ENCODE peak calls at places on chromosomes 12 and 14, in four cellular contexts. X is hepatocyte, H is psoas muscle, R is left ventricle myocardium inferior. A is an unnamed sample.

GRCh38 chr14:75906680-75907280 is 75.0 kb downstream of the TGFB3 start:
- DNase-seq in X (peak; percentile 83), H (peak; percentile 35), R (no peak), A (peak; percentile 26)

GRCh38 chr12:116525418-116526001 is 33.7 kb upstream of the MAP1LC3B2 start:
- DNase-seq in X (peak; percentile 57), H (peak; percentile 74), R (peak; percentile 48), A (peak; percentile 52)

GRCh38 chr12:104680070-104680469 is 223.3 kb downstream of the CHST11 start:
- DNase-seq in X (no peak), H (no peak), R (no peak), A (no peak)

GRCh38 chr14:104826197-104826857 is 25.4 kb downstream of the ZBTB42 start:
- DNase-seq in X (peak; percentile 94), H (peak; percentile 91), R (peak; percentile 91), A (peak; percentile 47)

GRCh38 chr12:64634508-64635092 is 24.3 kb downstream of the RASSF3 start:
- DNase-seq in X (no peak), H (no peak), R (no peak), A (no peak)

GRCh38 chr14:55130194-55130550 is 1.1 kb downstream of the LGALS3 start:
- DNase-seq in X (no peak), H (no peak), R (no peak), A (no peak)

GRCh38 chr12:59973515-59973914 is 377.7 kb downstream of the SLC16A7 start:
- DNase-seq in X (no peak), H (no peak), R (no peak), A (no peak)

GRCh38 chr14:22850944-22851790 is 14.8 kb downstream of the MMP14 start:
- DNase-seq in X (peak; percentile 72), H (peak; percentile 88), R (peak; percentile 91), A (peak; percentile 86)

GRCh38 chr12:102167821-102168605 is 29.6 kb downstream of the PMCH start:
- DNase-seq in X (no peak), H (no peak), R (no peak), A (no peak)

GRCh38 chr14:100955201-100955600 is 51.7 kb upstream of the RTL1 start:
- DNase-seq in X (no peak), H (no peak), R (no peak), A (no peak)

GRCh38 chr14:86203843-86204242 is 673.9 kb downstream of the FLRT2 start:
- DNase-seq in X (no peak), H (no peak), R (no peak), A (no peak)

GRCh38 chr12:79302171-79302841 is 388.5 kb downstream of the PAWR start:
- DNase-seq in X (no peak), H (no peak), R (no peak), A (no peak)

GRCh38 chr14:23347406-23348296 is 5.0 kb downstream of the SLC22A17 start:
- DNase-seq in X (no peak), H (no peak), R (no peak), A (no peak)

GRCh38 chr12:109927622-109928021 is 27.5 kb downstream of the TCHP start:
- DNase-seq in X (peak; percentile 53), H (peak; percentile 37), R (no peak), A (no peak)

GRCh38 chr12:84507914-84508313 is 404.7 kb downstream of the SLC6A15 start:
- DNase-seq in X (no peak), H (no peak), R (peak; percentile 28), A (no peak)

GRCh38 chr12:1916396-1917171 is 1.9 kb downstream of the CACNA2D4 start:
- DNase-seq in X (peak; percentile 46), H (no peak), R (peak; percentile 80), A (no peak)

GRCh38 chr12:44876554-44877275 is 600 bp upstream of the NELL2 start:
- DNase-seq in X (peak; percentile 70), H (peak; percentile 15), R (no peak), A (no peak)

GRCh38 chr12:132148368-132149045 is 4.2 kb downstream of the NOC4L start:
- DNase-seq in X (no peak), H (peak; percentile 16), R (peak; percentile 8), A (no peak)

GRCh38 chr12:71125515-71125914 is 32.3 kb downstream of the TSPAN8 start:
- DNase-seq in X (no peak), H (no peak), R (no peak), A (no peak)

GRCh38 chr14:103118019-103118662 is 5.1 kb upstream of the TNFAIP2 start:
- DNase-seq in X (no peak), H (peak; percentile 84), R (peak; percentile 87), A (peak; percentile 28)

GRCh38 chr12:52145228-52145940 is 46.4 kb downstream of the KRT80 start:
- DNase-seq in X (no peak), H (no peak), R (no peak), A (no peak)

GRCh38 chr12:11499802-11500201 is 104.4 kb upstream of the PRB2 start:
- DNase-seq in X (no peak), H (no peak), R (no peak), A (no peak)

GRCh38 chr14:69612759-69613145 is 1.4 kb downstream of the SUSD6 start:
- DNase-seq in X (no peak), H (no peak), R (no peak), A (no peak)

GRCh38 chr12:125470838-125471775 is 405.9 kb downstream of the AACS start:
- DNase-seq in X (peak; percentile 17), H (no peak), R (no peak), A (no peak)

GRCh38 chr14:24369907-24370687 is 2.1 kb downstream of the NFATC4 start:
- DNase-seq in X (no peak), H (no peak), R (no peak), A (no peak)

GRCh38 chr12:88493651-88494050 is 86.6 kb downstream of the KITLG start:
- DNase-seq in X (no peak), H (no peak), R (no peak), A (no peak)

GRCh38 chr14:37247777-37248461 is 50.2 kb downstream of the MIPOL1 start:
- DNase-seq in X (no peak), H (no peak), R (no peak), A (no peak)

GRCh38 chr12:93311827-93312226 is 65.9 kb upstream of the NUDT4 start:
- DNase-seq in X (no peak), H (no peak), R (no peak), A (no peak)

GRCh38 chr12:93316623-93316971 is 61.1 kb upstream of the NUDT4 start:
- DNase-seq in X (no peak), H (no peak), R (no peak), A (no peak)

GRCh38 chr12:93315907-93316622 is 61.7 kb upstream of the NUDT4 start:
- DNase-seq in X (peak; percentile 13), H (no peak), R (no peak), A (no peak)

GRCh38 chr12:93315385-93315906 is 62.3 kb upstream of the NUDT4 start:
- DNase-seq in X (no peak), H (no peak), R (no peak), A (no peak)

DNA sequence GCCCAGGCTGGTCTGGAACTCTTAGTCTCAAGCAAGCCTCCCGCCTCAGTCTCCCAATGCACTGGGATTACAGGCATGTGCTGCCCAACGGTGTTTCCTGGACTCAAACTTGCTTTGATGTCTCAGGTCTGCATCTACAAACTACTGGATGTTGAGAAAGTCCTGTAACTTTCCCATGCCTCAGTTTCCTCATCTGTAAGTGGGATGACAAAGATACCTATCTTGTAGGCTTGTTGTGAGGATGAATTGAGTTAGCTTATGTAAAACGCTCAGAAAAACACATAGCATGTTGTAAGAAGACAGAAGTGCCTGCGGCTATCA is 63.6 kb upstream of the NUDT4 start:
- DNase-seq in X (no peak), H (no peak), R (no peak), A (no peak)
- H3K36me3 ChIP-seq in X (no peaks in the 10 kb centered on the region), H (no peaks in the 10 kb centered on the region), R (no peaks in the 10 kb centered on the region), A (no peaks in the 10 kb centered on the region)

DNA sequence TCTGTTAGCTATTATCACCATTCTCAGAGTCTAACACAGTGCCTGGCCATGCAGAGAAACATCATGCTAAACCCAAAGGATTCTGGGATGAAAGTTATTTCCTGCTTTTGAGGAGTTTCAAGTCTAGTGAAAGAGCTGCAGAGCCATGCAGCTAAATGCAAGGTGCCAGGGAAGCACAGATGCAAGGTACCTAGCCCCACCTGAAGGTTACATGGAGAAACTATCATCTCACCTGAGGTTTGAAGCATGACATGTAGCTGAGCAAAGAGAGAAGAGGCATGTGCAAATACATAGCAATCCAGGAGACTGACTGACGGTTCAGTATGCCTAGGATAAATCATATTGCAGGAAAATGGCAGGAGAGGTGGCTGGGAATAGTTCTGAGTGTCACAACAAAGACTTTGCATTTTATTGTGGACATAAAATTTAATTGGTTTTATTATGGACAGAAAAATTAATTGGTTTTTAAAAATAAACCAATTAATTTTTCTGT is 170.4 kb downstream of the PRKD1 start:
- DNase-seq in X (no peak), H (no peak), R (no peak), A (no peak)
- TF ChIP-seq CTCF in X (no peak), H (no peak), R (no peak), A (no peak)

GRCh38 chr12:69529021-69529420 is 56.2 kb upstream of the CCT2 start:
- DNase-seq in X (no peak), H (no peak), R (no peak), A (no peak)
- H3K36me3 ChIP-seq in X (no peaks in the 10 kb centered on the region), H (no peaks in the 10 kb centered on the region), R (peaks cover 13% of the 10 kb centered on the region), A (no peaks in the 10 kb centered on the region)

DNA sequence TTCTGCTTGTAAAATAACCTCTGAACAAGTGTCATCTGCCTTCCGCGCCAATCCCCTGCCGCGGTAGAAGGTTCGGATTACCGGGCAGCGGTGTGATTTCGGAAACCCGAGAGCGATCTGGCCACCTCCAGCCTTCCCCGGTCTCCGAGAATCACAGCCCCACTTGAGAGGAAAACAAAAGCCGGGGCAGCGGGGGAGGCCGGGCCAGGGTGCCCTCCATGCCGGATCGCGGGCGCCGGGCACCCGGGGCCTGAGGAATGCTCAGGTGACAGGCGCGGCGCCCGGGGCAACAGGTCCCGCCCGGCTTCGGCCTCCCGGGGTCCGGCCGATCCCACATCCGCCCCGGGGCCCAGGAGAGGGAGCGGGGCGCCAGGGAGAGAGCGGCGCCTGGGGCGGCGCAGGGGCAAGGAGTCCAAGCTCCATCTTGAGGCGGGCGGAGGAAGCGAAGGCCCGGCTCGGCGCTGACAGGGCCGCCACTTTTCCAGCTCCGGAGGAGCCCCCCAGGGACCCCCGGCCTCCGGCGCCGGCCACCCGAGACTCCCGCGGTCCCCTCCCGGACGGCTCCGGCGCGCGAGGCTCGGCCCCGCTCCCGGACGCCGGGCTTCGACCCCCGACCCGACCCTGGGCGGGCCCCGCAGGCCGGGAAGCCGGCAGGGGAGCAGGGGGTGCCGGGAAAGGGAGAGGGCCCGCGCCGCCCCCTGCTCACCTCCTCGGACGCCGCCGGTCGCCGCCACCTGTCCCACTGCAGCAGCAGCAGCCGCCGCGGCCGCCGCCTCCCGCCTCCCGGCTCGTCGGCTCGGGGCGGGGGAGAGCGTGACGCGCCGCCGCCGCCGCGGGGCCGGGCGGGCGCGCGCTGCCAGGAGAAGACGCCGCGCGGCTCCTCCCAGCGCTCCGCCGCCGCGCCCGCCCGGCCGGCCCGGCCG is at the start of gene CLIP1:
- DNase-seq in X (peak; percentile 89), H (peak; percentile 80), R (peak; percentile 68), A (no peak)
- TF ChIP-seq CTCF in X (peak; percentile 38), H (peak; percentile 47), R (peak; percentile 57), A (peak; percentile 49)

GRCh38 chr12:63006536-63006935 is 71.6 kb upstream of the PPM1H start:
- DNase-seq in X (no peak), H (no peak), R (no peak), A (no peak)
- H3K36me3 ChIP-seq in X (no peaks in the 10 kb centered on the region), H (no peaks in the 10 kb centered on the region), R (no peaks in the 10 kb centered on the region), A (no peaks in the 10 kb centered on the region)

GRCh38 chr14:106831322-106831720 is 1304.9 kb downstream of the TMEM121 start:
- DNase-seq in X (no peak), H (no peak), R (no peak), A (no peak)
- TF ChIP-seq CTCF in X (no peak), H (no peak), R (no peak), A (no peak)

A was measured in thoracic aorta.